ENCODE peak calls at places on chromosomes 11 and 22, in seven cellular contexts. L is EH; N is NCI-H1092 treated with DMSO at 0.1 percent for 48 hours; X is kidney glomerular epithelial cell; P is GF-D8; B is NCI-H1105 treated with DMSO at 0.1 percent for 48 hours; G is activated naive CD4-positive, alpha-beta T cell treated with anti-CD3 and anti-CD28 coated beads, Interleukin-2, amount 50 U/mL, for 16 hours. W is an unnamed sample.

GRCh38 chr11:35260342-35260985 is 121.5 kb downstream of the CD44 start:
- DNase-seq in P (no peak), L (peak), B (no peak), G (no peak), X (no peak), N (no peak), W (no peak)

GRCh38 chr11:94934362-94934761 is 39.0 kb downstream of the CWC15 start:
- DNase-seq in N (no peak), P (no peak), X (peak), G (no peak), L (peak), B (peak), W (no peak)

GRCh38 chr11:1088927-1089737 is 14.5 kb downstream of the MUC2 start:
- DNase-seq in L (no peak), N (no peak), B (no peak), G (no peak), P (no peak), X (no peak), W (no peak)

GRCh38 chr11:29914203-29914930 is 102.5 kb downstream of the KCNA4 start:
- DNase-seq in X (peak), G (no peak), N (no peak), P (no peak), B (no peak), L (no peak), W (no peak)

GRCh38 chr22:20584872-20585639 is 77.6 kb downstream of the MED15 start:
- DNase-seq in P (no peak), N (peak), B (no peak), G (peak), X (no peak), L (no peak), W (peak)

GRCh38 chr11:122874991-122875390 is 7.6 kb upstream of the JHY start:
- DNase-seq in X (no peak), G (no peak), N (no peak), B (no peak), L (no peak), P (no peak), W (no peak)

GRCh38 chr11:45110562-45110961 is 35.9 kb upstream of the PRDM11 start:
- DNase-seq in P (no peak), N (peak), G (no peak), L (peak), X (peak), B (peak), W (peak)

GRCh38 chr11:10856689-10857603 is 907 bp downstream of the ZBED5 start:
- DNase-seq in G (no peak), B (peak), L (peak), X (no peak), P (no peak), N (peak), W (peak)

GRCh38 chr22:28674121-28674563 is 5.5 kb downstream of the TTC28 start:
- DNase-seq in X (no peak), G (no peak), P (peak), N (no peak), L (peak), B (no peak), W (no peak)

GRCh38 chr22:32475428-32476010 is 908 bp downstream of the FBXO7 start:
- DNase-seq in B (peak), N (peak), P (no peak), L (no peak), G (peak), X (peak), W (peak)

GRCh38 chr22:28243539-28243938 is 324.5 kb upstream of the PITPNB start:
- DNase-seq in P (no peak), B (no peak), L (peak), G (no peak), X (peak), N (no peak), W (no peak)

GRCh38 chr11:12674936-12675696 is 895 bp downstream of the TEAD1 start:
- DNase-seq in G (no peak), L (peak), B (peak), N (peak), P (no peak), X (no peak), W (no peak)

GRCh38 chr11:111910637-111911562 is 670 bp downstream of the CRYAB start:
- DNase-seq in G (no peak), N (peak), L (peak), B (no peak), P (no peak), X (no peak), W (no peak)

GRCh38 chr11:111983187-111983986 is 41.8 kb upstream of the DLAT start:
- DNase-seq in G (no peak), B (no peak), P (no peak), X (peak), N (no peak), L (peak), W (peak)

GRCh38 chr11:111395081-111395480 is 16.0 kb upstream of the POU2AF1 start:
- DNase-seq in P (no peak), G (no peak), X (no peak), L (no peak), N (peak), B (no peak), W (peak)

GRCh38 chr11:57321996-57322880 is 2.5 kb downstream of the TNKS1BP1 start:
- DNase-seq in P (no peak), B (no peak), L (peak), X (peak), N (no peak), G (no peak), W (peak)

GRCh38 chr22:27405672-27406388 is 395.7 kb downstream of the MN1 start:
- DNase-seq in X (peak), G (no peak), B (no peak), N (peak), L (peak), P (no peak), W (peak)

GRCh38 chr11:12066056-12066798 is 44.2 kb upstream of the MICAL2 start:
- DNase-seq in P (no peak), B (peak), G (no peak), X (peak), L (peak), N (no peak), W (peak)

GRCh38 chr11:46291441-46292143 is 14.1 kb downstream of the CREB3L1 start:
- DNase-seq in X (no peak), P (no peak), L (peak), N (no peak), B (no peak), G (no peak), W (peak)

GRCh38 chr11:77392842-77393241 is 81.1 kb downstream of the PAK1 start:
- DNase-seq in N (no peak), X (no peak), P (no peak), G (no peak), L (no peak), B (no peak), W (no peak)

GRCh38 chr11:10454902-10455631 is at the start of gene AMPD3:
- DNase-seq in L (peak), N (peak), P (no peak), G (no peak), X (peak), B (peak), W (peak)

GRCh38 chr11:14644396-14645246 is 1.0 kb downstream of the PDE3B start:
- DNase-seq in B (peak), G (peak), X (no peak), N (peak), L (peak), P (no peak), W (peak)

GRCh38 chr11:10770626-10771254 is 19.7 kb downstream of the CTR9 start:
- DNase-seq in G (peak), L (peak), N (peak), X (no peak), B (peak), P (no peak), W (peak)

GRCh38 chr11:86608251-86608799 is 64.1 kb downstream of the ME3 start:
- DNase-seq in L (peak), G (peak), X (peak), B (peak), N (peak), P (no peak), W (peak)

GRCh38 chr11:44941286-44942021 is 9.2 kb downstream of the TP53I11 start:
- DNase-seq in B (no peak), G (no peak), N (peak), P (no peak), L (no peak), X (no peak), W (no peak)

GRCh38 chr11:23124996-23125395 is 264.7 kb upstream of the CCDC179 start:
- DNase-seq in G (no peak), L (no peak), X (no peak), N (no peak), P (no peak), B (no peak), W (no peak)

GRCh38 chr22:23712256-23712655 is 21.4 kb downstream of the RGL4 start:
- DNase-seq in N (no peak), X (no peak), B (no peak), G (no peak), P (no peak), L (no peak), W (no peak)

GRCh38 chr11:63503492-63503891 is 2.4 kb upstream of the LGALS12 start:
- DNase-seq in P (peak), G (no peak), X (no peak), B (no peak), L (no peak), N (no peak), W (peak)

GRCh38 chr11:106101797-106102196 is 24.3 kb downstream of the AASDHPPT start:
- DNase-seq in L (peak), B (no peak), P (no peak), N (no peak), X (no peak), G (no peak), W (no peak)

GRCh38 chr22:29204617-29205183 is 996 bp upstream of the EMID1 start:
- DNase-seq in P (no peak), B (no peak), L (no peak), G (no peak), X (no peak), N (no peak), W (no peak)

W was measured in islet precursor cell.